ENCODE peak calls at places on chromosomes 4 and X, in four cellular contexts. J is EH; E is stimulated activated CD4-positive, alpha-beta T cell treated with anti-CD3 and anti-CD28 coated beads, Interleukin-15, amount 100 ng/mL, for 24 hours; V is DMS153. P is an unnamed sample.

GRCh38 chr4:98448923-98449322 is 187.7 kb downstream of the RAP1GDS1 start:
- DNase-seq in J (no peak), E (peak), V (no peak), P (no peak)

GRCh38 chr4:107615809-107616208 is 104.2 kb downstream of the PAPSS1 start:
- DNase-seq in E (no peak), J (peak), V (no peak), P (no peak)

GRCh38 chrX:106201502-106202178 is 33.5 kb downstream of the PWWP3B start:
- DNase-seq in E (no peak), J (no peak), V (no peak), P (no peak)

GRCh38 chr4:55865228-55865806 is 11.9 kb downstream of the EXOC1 start:
- DNase-seq in J (peak), E (no peak), V (no peak), P (no peak)

GRCh38 chrX:46648660-46649059 is 75.1 kb downstream of the CHST7 start:
- DNase-seq in V (no peak), J (no peak), E (no peak), P (no peak)

GRCh38 chrX:40318796-40319195 is 221.0 kb upstream of the BCOR start:
- DNase-seq in V (no peak), J (no peak), E (no peak), P (no peak)

GRCh38 chrX:119468930-119469635 is 839 bp downstream of the SLC25A5 start:
- DNase-seq in J (peak), E (peak), V (peak), P (peak)

GRCh38 chr4:75432683-75433082 is 81.5 kb downstream of the RCHY1 start:
- DNase-seq in J (peak), E (no peak), V (no peak), P (peak)

GRCh38 chr4:28788929-28789490 is 1928.4 kb downstream of the STIM2 start:
- DNase-seq in E (no peak), J (no peak), V (no peak), P (no peak)

GRCh38 chr4:147326581-147326980 is 154.3 kb upstream of the EDNRA start:
- DNase-seq in E (no peak), V (no peak), J (peak), P (no peak)

GRCh38 chr4:98745372-98745771 is 87.0 kb upstream of the TSPAN5 start:
- DNase-seq in E (peak), J (peak), V (no peak), P (peak)

GRCh38 chrX:9627827-9628406 is 137.7 kb downstream of the GPR143 start:
- DNase-seq in E (no peak), J (peak), V (no peak), P (no peak)

GRCh38 chr4:151659631-151660030 is 101.2 kb downstream of the GATB start:
- DNase-seq in E (no peak), J (peak), V (no peak), P (no peak)

GRCh38 chrX:133151320-133151719 is 54.4 kb upstream of the USP26 start:
- DNase-seq in J (no peak), E (no peak), V (no peak), P (no peak)